ENCODE peak calls at places on chromosomes 11 and 22, in four cellular contexts. W is activated CD8-positive, alpha-beta T cell treated with anti-CD3 and anti-CD28 coated beads for 36 hours; Q is coronary artery; T is WTC11. Z is an unnamed sample.
A peak's percentile ranks its signal among the peaks of the same experiment; 100 is the strongest.

GRCh38 chr11:8870461-8871282 is 40.3 kb upstream of the AKIP1 start:
- DNase-seq in T (peak; percentile 75), Q (peak; percentile 75), W (peak; percentile 40), Z (peak; percentile 92)

GRCh38 chr22:30874431-30875370 is 93.9 kb downstream of the MORC2 start:
- DNase-seq in T (no peak), W (no peak), Q (no peak), Z (no peak)

GRCh38 chr22:27157090-27157489 is 499.7 kb downstream of the MIAT start:
- DNase-seq in Q (no peak), W (no peak), T (no peak), Z (no peak)

GRCh38 chr11:14768789-14769188 is 123.2 kb downstream of the CYP2R1 start:
- DNase-seq in W (peak; percentile 32), Q (no peak), T (no peak), Z (no peak)

GRCh38 chr22:24707477-24707816 is 67.1 kb downstream of the PIWIL3 start:
- DNase-seq in T (no peak), W (no peak), Q (no peak), Z (no peak)

GRCh38 chr11:74570266-74571061 is 21.9 kb upstream of the POLD3 start:
- DNase-seq in T (peak; percentile 53), W (peak; percentile 55), Q (no peak), Z (no peak)

GRCh38 chr11:67051945-67052488 is 4.6 kb upstream of the RHOD start:
- DNase-seq in W (no peak), T (no peak), Q (no peak), Z (no peak)

GRCh38 chr11:7281083-7281482 is 29.4 kb downstream of the SYT9 start:
- DNase-seq in Q (no peak), W (no peak), T (no peak), Z (no peak)

GRCh38 chr11:34758262-34758661 is 137.4 kb downstream of the EHF start:
- DNase-seq in W (no peak), T (no peak), Q (no peak), Z (no peak)

GRCh38 chr11:26287067-26287518 is 44.8 kb upstream of the ANO3 start:
- DNase-seq in W (no peak), T (no peak), Q (no peak), Z (no peak)

GRCh38 chr11:26285593-26285992 is 46.3 kb upstream of the ANO3 start:
- DNase-seq in T (no peak), W (no peak), Q (no peak), Z (no peak)

GRCh38 chr11:26283852-26284421 is 48.0 kb upstream of the ANO3 start:
- DNase-seq in Q (no peak), T (no peak), W (no peak), Z (no peak)

DNA sequence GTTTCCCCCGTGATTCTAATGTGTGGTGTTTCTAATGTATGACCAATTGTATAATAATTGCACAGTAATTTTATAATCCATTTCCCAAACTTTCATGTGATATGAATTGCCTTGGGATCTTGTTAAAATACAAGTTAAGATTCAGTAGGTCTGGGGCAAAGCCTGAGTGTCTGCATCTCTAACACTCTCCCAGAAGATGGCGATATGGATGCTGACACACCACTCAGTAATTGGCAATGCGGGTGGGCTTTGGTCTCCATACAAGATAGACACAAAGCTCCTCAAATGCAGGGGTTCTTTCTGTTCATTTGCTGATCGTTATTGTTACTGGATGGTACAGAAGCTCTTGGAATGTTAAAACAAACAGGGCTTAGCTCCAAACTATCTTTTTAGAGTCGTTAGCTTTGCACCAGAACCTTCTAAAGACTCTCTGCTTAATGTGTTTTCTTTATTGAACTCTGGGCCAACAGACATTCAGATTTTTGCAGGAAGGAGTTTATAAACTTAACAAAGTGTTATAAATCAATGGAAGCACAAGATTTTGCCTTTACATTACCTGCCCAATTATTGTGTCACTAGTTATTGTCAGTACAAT is 45.4 kb upstream of the ANO3 start:
- DNase-seq in W (no peak), Q (no peak), T (peak; percentile 29), Z (no peak)
- TF ChIP-seq CTCF in W (no peak), Q (no peak), T (no peak), Z (peak; percentile 55)

GRCh38 chr11:2778630-2779498 is 79.1 kb upstream of the KCNQ1OT1 start:
- DNase-seq in Q (peak; percentile 96), T (peak; percentile 9), W (no peak), Z (peak; percentile 85)
- TF ChIP-seq CTCF in Q (no peak), T (no peak), W (no peak), Z (peak; percentile 6)

GRCh38 chr11:115103921-115104320 is 400.3 kb downstream of the CADM1 start:
- DNase-seq in W (no peak), T (no peak), Q (no peak), Z (no peak)
- TF ChIP-seq CTCF in W (no peak), T (no peak), Q (no peak), Z (no peak)

GRCh38 chr22:50548046-50548912 is 2.6 kb downstream of the KLHDC7B start:
- DNase-seq in Q (no peak), W (peak; percentile 76), T (no peak), Z (peak; percentile 83)
- TF ChIP-seq CTCF in Q (no peak), W (peak; percentile 35), T (no peak), Z (no peak)

DNA sequence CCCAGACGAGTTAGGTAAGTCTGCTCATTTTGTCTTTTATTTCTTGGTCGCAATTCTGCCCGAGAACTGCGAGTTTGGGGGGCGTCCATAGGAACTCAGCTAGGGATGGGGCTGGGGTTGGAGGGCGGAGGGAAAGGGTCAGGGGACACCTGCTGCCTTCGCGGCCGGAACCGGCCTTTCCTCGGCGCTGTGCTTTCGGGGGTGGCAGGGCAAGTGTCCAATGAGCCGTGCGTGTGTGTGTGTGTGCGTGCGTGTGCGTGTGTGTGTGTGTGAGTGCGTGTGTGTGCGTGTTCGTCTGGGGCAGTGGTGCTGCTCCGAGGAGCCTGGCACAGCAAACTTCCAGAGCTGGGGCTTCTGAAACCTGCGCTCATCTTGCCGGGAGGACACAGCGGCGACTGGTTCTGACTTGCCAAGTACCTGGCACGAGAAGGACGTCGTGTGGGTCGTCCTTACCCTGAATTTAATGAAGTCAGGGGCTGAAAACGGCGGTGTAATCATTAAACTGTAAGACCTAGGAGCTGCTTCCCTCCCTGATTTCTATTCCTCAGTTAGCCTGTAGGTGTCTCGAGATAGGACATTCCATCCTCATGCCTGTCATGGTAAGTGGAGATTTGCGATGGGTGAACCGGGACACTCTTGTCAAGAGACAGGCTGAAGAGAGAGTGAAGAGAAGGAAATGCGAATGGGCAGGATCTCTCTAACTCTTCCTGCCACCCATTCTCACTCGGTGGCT is 27.0 kb upstream of the AMOTL1 start:
- DNase-seq in W (peak; percentile 5), T (peak; percentile 27), Q (no peak), Z (no peak)
- TF ChIP-seq CTCF in W (no peak), T (peak; percentile 33), Q (no peak), Z (peak; percentile 63)

DNA sequence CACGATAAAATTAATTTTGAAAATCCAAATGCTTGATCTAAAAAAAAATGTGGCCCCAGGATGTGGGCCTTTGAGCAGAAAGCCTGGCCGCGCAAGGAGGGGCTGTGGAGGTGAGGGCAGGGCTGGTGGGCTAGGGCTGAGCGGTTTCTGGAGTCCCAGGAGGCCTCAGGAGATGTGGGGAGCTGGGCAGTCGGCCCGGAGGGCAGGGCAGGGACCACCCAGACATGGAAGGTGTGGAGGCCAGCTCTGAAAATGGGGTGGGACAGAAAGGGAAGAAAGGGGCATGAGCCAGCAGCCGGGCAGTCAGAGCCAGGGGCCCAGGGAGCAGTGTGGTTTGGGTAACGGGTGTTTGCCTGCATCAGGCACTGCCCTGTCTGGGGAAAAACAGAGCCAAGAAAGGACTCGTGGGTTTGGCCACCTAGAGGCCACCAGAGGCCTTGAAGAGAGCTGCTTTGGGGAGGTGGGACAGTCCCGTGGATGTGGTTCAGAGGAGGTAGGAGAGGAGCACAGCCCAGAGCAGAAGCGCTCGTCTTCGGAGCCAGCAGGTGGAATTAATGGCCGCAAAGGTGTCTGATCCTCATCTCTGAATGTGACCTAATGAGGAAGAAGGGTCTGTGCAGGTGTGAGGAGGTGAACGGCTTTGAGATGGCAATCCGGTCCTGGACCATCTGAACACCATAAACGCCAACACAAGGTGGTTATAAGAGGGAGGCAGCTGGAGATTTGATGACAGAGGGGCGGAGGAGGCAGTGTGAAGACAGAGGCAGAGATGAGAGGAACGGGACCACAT is 50.2 kb downstream of the IGF2 start:
- DNase-seq in W (peak; percentile 28), T (no peak), Q (no peak), Z (peak; percentile 81)
- TF ChIP-seq CTCF in W (peak; percentile 21), T (no peak), Q (no peak), Z (no peak)

GRCh38 chr22:45082795-45083194 is 73.0 kb upstream of the PHF21B start:
- DNase-seq in Q (no peak), W (peak; percentile 52), T (peak; percentile 72), Z (no peak)
- TF ChIP-seq CTCF in Q (no peak), W (peak; percentile 41), T (peak; percentile 25), Z (peak; percentile 30)

GRCh38 chr11:95385577-95385976 is 154.6 kb upstream of the SESN3 start:
- DNase-seq in W (no peak), Q (no peak), T (no peak), Z (no peak)
- TF ChIP-seq CTCF in W (no peak), Q (no peak), T (no peak), Z (no peak)

GRCh38 chr22:45857519-45857918 is 119.4 kb downstream of the WNT7B start:
- DNase-seq in W (no peak), Q (no peak), T (no peak), Z (no peak)

GRCh38 chr22:45863981-45864751 is 112.8 kb downstream of the WNT7B start:
- DNase-seq in W (peak; percentile 86), T (peak; percentile 88), Q (peak; percentile 73), Z (no peak)

GRCh38 chr22:45859231-45860161 is 117.5 kb downstream of the WNT7B start:
- DNase-seq in W (no peak), Q (no peak), T (no peak), Z (no peak)

GRCh38 chr22:45861259-45861658 is 115.7 kb downstream of the WNT7B start:
- DNase-seq in T (no peak), W (no peak), Q (no peak), Z (no peak)

GRCh38 chr22:45860201-45860600 is 116.8 kb downstream of the WNT7B start:
- DNase-seq in T (no peak), Q (no peak), W (no peak), Z (no peak)
- TF ChIP-seq CTCF in T (no peak), Q (no peak), W (no peak), Z (no peak)

GRCh38 chr22:38462960-38463784 is 4.7 kb upstream of the KDELR3 start:
- DNase-seq in W (no peak), Q (no peak), T (peak; percentile 81), Z (no peak)
- TF ChIP-seq CTCF in W (no peak), Q (no peak), T (no peak), Z (no peak)